ENCODE peak calls at places on chromosomes 6 and 20, in four cellular contexts. V is CD8-positive, alpha-beta T cell; P is H1; N is right lobe of liver. Y is an unnamed sample.

GRCh38 chr20:37383229-37383989 is 37.5 kb downstream of the SRC start:
- DNase-seq in V (no peak), N (no peak), P (no peak), Y (no peak)

GRCh38 chr6:31144970-31145340 is 6.1 kb upstream of the PSORS1C2 start:
- DNase-seq in V (no peak), P (no peak), N (no peak), Y (no peak)

GRCh38 chr20:325889-326644 is 715 bp downstream of the SOX12 start:
- DNase-seq in V (peak), N (peak), P (peak), Y (peak)

GRCh38 chr6:36120979-36121706 is 9.2 kb upstream of the MAPK13 start:
- DNase-seq in N (peak), P (no peak), V (peak), Y (no peak)

GRCh38 chr20:11654766-11655165 is 262.9 kb upstream of the BTBD3 start:
- DNase-seq in N (no peak), P (no peak), V (no peak), Y (no peak)

GRCh38 chr6:109204511-109204910 is 109.2 kb downstream of the CEP57L1 start:
- DNase-seq in N (no peak), P (no peak), V (no peak), Y (no peak)

GRCh38 chr6:3819161-3820110 is 29.7 kb upstream of the FAM50B start:
- DNase-seq in P (no peak), N (no peak), V (no peak), Y (no peak)

GRCh38 chr20:45497971-45498494 is 17.4 kb downstream of the SPINT3 start:
- DNase-seq in N (no peak), P (no peak), V (no peak), Y (peak)

GRCh38 chr20:1150218-1150617 is 31.8 kb downstream of the PSMF1 start:
- DNase-seq in V (no peak), N (no peak), P (no peak), Y (no peak)

GRCh38 chr6:79302341-79302740 is 67.9 kb upstream of the HMGN3 start:
- DNase-seq in P (no peak), N (no peak), V (no peak), Y (no peak)

GRCh38 chr6:44265003-44265842 is at the start of gene NFKBIE:
- DNase-seq in P (peak), V (peak), N (peak), Y (no peak)

DNA sequence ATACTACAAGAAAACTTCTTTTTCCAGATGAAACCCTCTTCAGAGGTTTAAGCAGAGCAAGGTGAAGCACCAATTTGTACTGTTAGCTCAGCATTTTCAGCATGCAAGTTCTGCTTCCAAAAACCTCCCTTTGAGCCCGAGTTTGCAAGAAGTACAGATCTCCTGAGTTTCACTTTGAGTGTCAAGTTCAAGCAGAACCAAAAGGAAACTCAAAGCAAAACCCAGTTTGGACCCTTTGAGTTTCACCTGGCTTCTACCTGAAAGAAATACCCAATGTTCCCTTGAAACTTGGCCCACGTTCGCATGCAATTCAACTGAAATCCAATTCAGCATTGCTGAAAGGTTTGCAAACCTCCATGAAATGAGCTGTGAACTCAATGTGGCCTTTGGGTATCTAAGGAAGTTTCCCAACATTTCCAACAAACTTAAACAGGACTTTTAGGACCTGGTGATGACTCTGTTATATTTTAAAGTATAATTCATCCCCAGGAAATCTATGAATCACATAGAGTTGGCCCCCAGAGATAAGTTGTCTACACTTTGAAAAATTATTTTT is 62.9 kb upstream of the HBS1L start:
- DNase-seq in N (no peak), V (no peak), P (no peak), Y (no peak)
- H3K4me3 ChIP-seq in N (no peak), V (peak), P (no peak), Y (no peak)

DNA sequence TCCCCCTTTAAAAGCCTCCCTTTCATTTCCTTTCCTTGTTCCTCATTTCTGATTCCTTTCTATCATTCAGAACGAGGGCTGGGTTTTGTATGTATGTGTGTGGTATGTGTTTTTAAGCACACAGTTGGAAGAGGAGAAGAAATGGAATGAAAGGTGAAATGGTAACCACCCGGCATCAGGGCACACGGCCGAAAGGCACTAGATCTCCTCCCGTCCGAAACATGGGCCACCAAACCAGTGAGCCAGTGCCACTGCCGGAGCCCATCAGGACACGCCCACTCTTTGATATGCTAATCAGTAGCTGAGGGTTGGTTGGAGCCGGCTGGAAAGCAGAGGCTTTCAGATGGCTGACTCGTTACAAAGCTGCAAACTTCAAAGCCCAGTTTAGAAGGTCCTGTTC is 228.6 kb upstream of the JARID2 start:
- DNase-seq in P (peak), N (no peak), V (no peak), Y (peak)
- H3K4me3 ChIP-seq in P (no peak), N (no peak), V (no peak), Y (no peak)

GRCh38 chr20:5947276-5947675 is 3.1 kb downstream of the TRMT6 start:
- DNase-seq in V (no peak), P (no peak), N (no peak), Y (no peak)
- H3K4me3 ChIP-seq in V (no peak), P (no peak), N (no peak), Y (no peak)

DNA sequence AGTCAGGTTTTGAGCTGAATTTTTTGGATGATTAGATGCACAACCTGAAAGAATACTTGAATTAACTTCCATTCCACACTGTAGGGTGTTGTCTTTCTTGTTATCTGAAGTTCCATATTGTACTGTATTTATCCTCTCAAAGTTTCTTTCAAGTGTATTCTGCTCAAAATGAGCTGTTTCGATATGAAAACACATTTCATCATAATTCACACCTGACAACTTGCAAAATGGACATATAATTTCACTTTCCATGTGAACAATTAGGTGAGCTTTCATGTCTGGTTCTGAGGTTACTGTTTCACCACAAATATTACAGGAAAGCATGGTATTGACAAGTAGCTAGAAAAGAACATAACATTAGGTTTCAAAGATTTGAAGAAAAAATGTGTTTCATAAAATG is 1.7 kb downstream of the ZUP1 start:
- DNase-seq in N (no peak), V (no peak), P (no peak), Y (no peak)
- H3K4me3 ChIP-seq in N (no peak), V (no peak), P (no peak), Y (no peak)

GRCh38 chr20:32382102-32382950 is 24.2 kb downstream of the ASXL1 start:
- DNase-seq in P (no peak), V (no peak), N (no peak), Y (no peak)

GRCh38 chr20:32387262-32387661 is 29.1 kb downstream of the ASXL1 start:
- DNase-seq in P (no peak), V (peak), N (no peak), Y (peak)

GRCh38 chr20:32386091-32386490 is 28.0 kb downstream of the ASXL1 start:
- DNase-seq in P (no peak), N (no peak), V (no peak), Y (no peak)

GRCh38 chr20:32380745-32381144 is 22.6 kb downstream of the ASXL1 start:
- DNase-seq in N (no peak), P (no peak), V (no peak), Y (no peak)

DNA sequence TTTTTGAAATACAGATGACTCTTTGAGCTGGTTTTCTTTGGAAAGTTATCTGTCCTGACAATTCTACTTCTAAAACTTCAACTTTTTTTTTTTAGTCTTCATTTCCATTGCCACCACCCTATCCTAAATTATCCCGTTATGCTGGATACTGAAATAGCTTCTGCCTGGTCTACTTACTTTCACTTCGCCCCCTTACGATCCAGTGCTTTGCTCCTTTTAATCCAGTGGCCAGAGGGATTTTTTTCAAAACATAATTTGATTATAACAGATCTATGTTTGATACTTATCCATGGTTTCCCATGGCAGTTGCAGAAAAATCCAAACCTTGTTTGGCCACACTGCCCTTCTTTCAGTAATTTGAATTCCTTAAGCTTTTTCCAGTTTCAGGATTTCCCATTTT is 27.4 kb downstream of the ASXL1 start:
- DNase-seq in N (no peak), P (no peak), V (no peak), Y (no peak)
- H3K4me3 ChIP-seq in N (no peak), P (no peak), V (no peak), Y (no peak)

DNA sequence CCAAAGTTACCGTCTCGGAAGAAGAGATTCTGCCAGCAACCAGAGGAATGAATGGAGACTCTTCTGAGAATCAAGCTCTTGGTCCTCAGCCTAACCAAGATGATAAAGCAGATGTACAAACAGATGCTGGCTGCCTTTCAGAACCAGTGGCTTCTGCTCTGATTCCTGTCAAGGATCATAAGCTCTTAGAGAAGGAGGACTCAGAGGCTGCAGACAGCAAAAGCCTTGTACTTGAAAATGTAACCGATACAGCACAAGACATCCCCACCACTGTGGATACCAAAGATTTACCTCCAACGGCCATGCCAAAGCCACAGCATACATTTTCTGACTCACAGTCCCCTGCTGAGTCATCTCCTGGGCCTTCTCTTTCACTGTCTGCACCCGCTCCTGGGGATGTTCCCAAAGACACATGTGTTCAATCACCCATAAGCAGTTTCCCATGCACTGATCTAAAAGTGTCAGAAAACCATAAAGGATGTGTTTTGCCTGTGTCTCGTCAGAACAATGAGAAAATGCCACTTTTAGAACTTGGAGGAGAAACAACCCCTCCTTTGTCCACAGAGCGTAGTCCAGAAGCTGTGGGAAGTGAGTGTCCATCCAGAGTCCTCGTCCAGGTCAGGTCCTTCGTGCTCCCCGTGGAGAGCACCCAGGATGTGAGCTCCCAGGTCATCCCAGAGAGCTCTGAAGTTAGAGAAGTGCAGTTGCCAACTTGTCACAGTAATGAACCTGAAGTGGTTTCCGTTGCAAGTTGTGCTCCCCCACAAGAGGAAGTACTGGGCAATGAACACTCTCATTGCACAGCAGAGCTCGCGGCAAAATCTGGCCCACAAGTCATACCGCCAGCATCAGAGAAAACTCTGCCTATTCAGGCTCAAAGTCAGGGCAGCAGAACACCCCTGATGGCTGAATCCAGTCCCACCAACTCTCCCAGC is 109.6 kb downstream of the RTN4IP1 start:
- DNase-seq in V (peak), N (no peak), P (no peak), Y (peak)
- H3K4me3 ChIP-seq in V (peak), N (no peak), P (no peak), Y (peak)

DNA sequence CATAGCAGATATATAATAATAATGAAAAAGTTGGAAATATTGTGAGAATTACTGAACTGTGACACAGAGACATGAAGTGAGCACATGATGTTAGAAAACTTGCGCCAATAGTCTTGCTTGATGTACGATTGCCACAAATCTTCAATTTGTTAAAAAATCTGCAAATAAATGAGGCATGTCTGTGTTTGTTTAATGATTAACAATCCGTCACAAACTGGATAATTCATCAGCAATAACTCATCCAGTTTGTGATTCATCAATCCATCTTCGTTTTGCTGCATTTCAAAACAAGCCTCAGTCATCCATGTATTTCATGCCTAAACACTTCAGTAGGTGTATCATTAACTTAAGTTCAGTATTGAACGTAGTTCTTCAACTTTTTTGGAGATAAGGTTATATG is 25.5 kb upstream of the SMIM26 start:
- DNase-seq in N (no peak), V (no peak), P (no peak), Y (no peak)
- H3K4me3 ChIP-seq in N (no peak), V (no peak), P (no peak), Y (no peak)